ENCODE peak calls at places on chromosome 16, in seven cellular contexts. R is thoracic aorta; A is mucosa of gallbladder; O is ascending aorta; Y is activated CD4-positive, CD25-positive, alpha-beta regulatory T cell; D is hippocampal formation; I is osteocyte. V is an unnamed sample.

GRCh38 chr16:76287466-76287865 is 10.3 kb downstream of the CNTNAP4 start:
- DNase-seq in R (no peak), A (no peak), O (no peak), Y (no peak), D (no peak), I (no peak), V (no peak)

GRCh38 chr16:886802-887731 is 83.7 kb downstream of the LMF1 start:
- DNase-seq in R (no peak), A (no peak), O (no peak), Y (no peak), D (no peak), I (no peak), V (no peak)

GRCh38 chr16:13902677-13903076 is 17.3 kb upstream of the ERCC4 start:
- DNase-seq in R (no peak), A (no peak), O (no peak), Y (no peak), D (no peak), I (no peak), V (no peak)

GRCh38 chr16:50712568-50712914 is 19.1 kb downstream of the NOD2 start:
- DNase-seq in R (no peak), A (no peak), O (no peak), Y (no peak), D (no peak), I (no peak), V (no peak)

GRCh38 chr16:85190572-85190971 is 78.3 kb upstream of the CIBAR2 start:
- DNase-seq in R (no peak), A (no peak), O (no peak), Y (no peak), D (no peak), I (no peak), V (no peak)

GRCh38 chr16:31487720-31488629 is 5.1 kb downstream of the SLC5A2 start:
- DNase-seq in R (no peak), A (peak; percentile 65), O (no peak), Y (peak; percentile 44), D (no peak), I (no peak), V (no peak)

GRCh38 chr16:2043980-2044451 is 3.6 kb downstream of the NTHL1 start:
- DNase-seq in R (no peak), A (no peak), O (no peak), Y (no peak), D (no peak), I (no peak), V (no peak)

GRCh38 chr16:90000733-90001427 is 18.4 kb downstream of the DBNDD1 start:
- DNase-seq in R (no peak), A (no peak), O (no peak), Y (no peak), D (no peak), I (no peak), V (no peak)

GRCh38 chr16:24255446-24256352 is at the start of gene CACNG3:
- DNase-seq in R (no peak), A (peak; percentile 45), O (no peak), Y (peak; percentile 6), D (peak; percentile 33), I (no peak), V (no peak)

GRCh38 chr16:51243836-51244483 is 92.9 kb upstream of the SALL1 start:
- DNase-seq in R (no peak), A (peak; percentile 74), O (no peak), Y (no peak), D (no peak), I (no peak), V (peak; percentile 25)

GRCh38 chr16:81686391-81687182 is 92.5 kb upstream of the PLCG2 start:
- DNase-seq in R (no peak), A (no peak), O (no peak), Y (no peak), D (no peak), I (no peak), V (no peak)

GRCh38 chr16:86355538-86355937 is 154.8 kb upstream of the FOXF1 start:
- DNase-seq in R (no peak), A (no peak), O (no peak), Y (no peak), D (no peak), I (no peak), V (no peak)

GRCh38 chr16:11955713-11956123 is 9.3 kb upstream of the TNFRSF17 start:
- DNase-seq in R (no peak), A (no peak), O (no peak), Y (no peak), D (no peak), I (no peak), V (no peak)

GRCh38 chr16:53043986-53044571 is 8.6 kb downstream of the CHD9NB start:
- DNase-seq in R (no peak), A (peak; percentile 47), O (no peak), Y (no peak), D (no peak), I (peak; percentile 84), V (no peak)

GRCh38 chr16:77788196-77789084 is at the start of gene VAT1L:
- DNase-seq in R (no peak), A (peak; percentile 33), O (peak; percentile 72), Y (no peak), D (peak; percentile 62), I (no peak), V (no peak)

GRCh38 chr16:9055115-9055514 is 36.3 kb upstream of the HAPSTR1 start:
- DNase-seq in R (no peak), A (no peak), O (no peak), Y (no peak), D (no peak), I (no peak), V (no peak)

GRCh38 chr16:46871587-46871986 is 12.6 kb upstream of the GPT2 start:
- DNase-seq in R (no peak), A (no peak), O (no peak), Y (no peak), D (no peak), I (no peak), V (no peak)

GRCh38 chr16:15650698-15651161 is 685 bp downstream of the NDE1 start:
- DNase-seq in R (no peak), A (no peak), O (peak; percentile 65), Y (peak; percentile 7), D (no peak), I (no peak), V (no peak)

GRCh38 chr16:58120216-58120615 is 9.0 kb downstream of the CFAP20 start:
- DNase-seq in R (no peak), A (no peak), O (no peak), Y (no peak), D (no peak), I (no peak), V (no peak)

GRCh38 chr16:69031877-69032301 is 73.6 kb upstream of the HAS3 start:
- DNase-seq in R (no peak), A (peak; percentile 85), O (no peak), Y (no peak), D (no peak), I (no peak), V (no peak)

GRCh38 chr16:56907401-56907800 is 24.5 kb upstream of the HERPUD1 start:
- DNase-seq in R (no peak), A (no peak), O (no peak), Y (no peak), D (no peak), I (no peak), V (no peak)

GRCh38 chr16:53022374-53022773 is 30.3 kb downstream of the CHD9NB start:
- DNase-seq in R (no peak), A (no peak), O (no peak), Y (no peak), D (no peak), I (no peak), V (no peak)

GRCh38 chr16:87240211-87241134 is 76.7 kb downstream of the C16orf95 start:
- DNase-seq in R (no peak), A (no peak), O (no peak), Y (no peak), D (no peak), I (no peak), V (no peak)

GRCh38 chr16:29645699-29646187 is 17.3 kb upstream of the SPN start:
- DNase-seq in R (no peak), A (no peak), O (no peak), Y (no peak), D (no peak), I (no peak), V (no peak)

GRCh38 chr16:10265770-10266615 is 83.8 kb upstream of the GRIN2A start:
- DNase-seq in R (no peak), A (no peak), O (no peak), Y (no peak), D (no peak), I (no peak), V (no peak)

GRCh38 chr16:71929048-71929447 is 33.7 kb downstream of the IST1 start:
- DNase-seq in R (no peak), A (no peak), O (no peak), Y (no peak), D (no peak), I (no peak), V (no peak)

GRCh38 chr16:16075463-16076399 is 126.3 kb downstream of the ABCC1 start:
- DNase-seq in R (no peak), A (peak; percentile 51), O (peak; percentile 83), Y (no peak), D (peak; percentile 4), I (no peak), V (no peak)

GRCh38 chr16:65309294-65309850 is 187.5 kb upstream of the CDH11 start:
- DNase-seq in R (no peak), A (no peak), O (no peak), Y (no peak), D (no peak), I (no peak), V (no peak)